ENCODE peak calls at places on chromosomes 16 and 17, in four cellular contexts. One of them, this sample, is unnamed.

GRCh38 chr17:32741381-32741780 is 135.5 kb downstream of the MYO1D start:
- DNase-seq in pancreas: no peak
- DNase-seq in left lung: no peak
- DNase-seq in lung: no peak
- DNase-seq in this sample: no peak

GRCh38 chr16:68284847-68285246 is 20.5 kb downstream of the SLC7A6 start:
- DNase-seq in pancreas: no peak
- DNase-seq in left lung: no peak
- DNase-seq in lung: no peak
- DNase-seq in this sample: no peak

GRCh38 chr16:28125592-28125991 is 62.1 kb upstream of the GSG1L start:
- DNase-seq in pancreas: no peak
- DNase-seq in left lung: no peak
- DNase-seq in lung: no peak
- DNase-seq in this sample: no peak

GRCh38 chr17:35291802-35292201 is 48.9 kb downstream of the SLFN5 start:
- DNase-seq in pancreas: no peak
- DNase-seq in left lung: no peak
- DNase-seq in lung: no peak
- DNase-seq in this sample: no peak

GRCh38 chr17:55433629-55434422 is 12.2 kb upstream of the MMD start:
- DNase-seq in pancreas: no peak
- DNase-seq in left lung: no peak
- DNase-seq in lung: peak
- DNase-seq in this sample: no peak

GRCh38 chr16:3553138-3553923 is 23.9 kb downstream of the NLRC3 start:
- DNase-seq in pancreas: no peak
- DNase-seq in left lung: no peak
- DNase-seq in lung: no peak
- DNase-seq in this sample: no peak

GRCh38 chr17:77834170-77835115 is 124.1 kb upstream of the TNRC6C start:
- DNase-seq in pancreas: no peak
- DNase-seq in left lung: peak
- DNase-seq in lung: peak
- DNase-seq in this sample: no peak

GRCh38 chr16:81737885-81738536 is 41.1 kb upstream of the PLCG2 start:
- DNase-seq in pancreas: peak
- DNase-seq in left lung: peak
- DNase-seq in lung: peak
- DNase-seq in this sample: peak

GRCh38 chr17:1511756-1512321 is 4.6 kb downstream of the INPP5K start:
- DNase-seq in pancreas: no peak
- DNase-seq in left lung: no peak
- DNase-seq in lung: peak
- DNase-seq in this sample: no peak

GRCh38 chr17:70047619-70048018 is 27.4 kb upstream of the KCNJ16 start:
- DNase-seq in pancreas: no peak
- DNase-seq in left lung: no peak
- DNase-seq in lung: no peak
- DNase-seq in this sample: no peak

GRCh38 chr17:42457107-42457787 is 1.4 kb upstream of the ATP6V0A1 start:
- DNase-seq in pancreas: no peak
- DNase-seq in left lung: no peak
- DNase-seq in lung: no peak
- DNase-seq in this sample: no peak

GRCh38 chr17:73998246-73999220 is 204.9 kb upstream of the RPL38 start:
- DNase-seq in pancreas: peak
- DNase-seq in left lung: peak
- DNase-seq in lung: peak
- DNase-seq in this sample: peak

GRCh38 chr17:19702231-19702641 is 14.1 kb downstream of the SLC47A2 start:
- DNase-seq in pancreas: no peak
- DNase-seq in left lung: no peak
- DNase-seq in lung: no peak
- DNase-seq in this sample: peak

GRCh38 chr17:31405941-31406371 is 14.5 kb downstream of the RAB11FIP4 start:
- DNase-seq in pancreas: no peak
- DNase-seq in left lung: no peak
- DNase-seq in lung: no peak
- DNase-seq in this sample: no peak

GRCh38 chr16:66927012-66927436 is 1.7 kb upstream of the RRAD start:
- DNase-seq in pancreas: no peak
- DNase-seq in left lung: peak
- DNase-seq in lung: peak
- DNase-seq in this sample: no peak

GRCh38 chr17:57554826-57555635 is 190.1 kb downstream of the CCDC182 start:
- DNase-seq in pancreas: no peak
- DNase-seq in left lung: no peak
- DNase-seq in lung: no peak
- DNase-seq in this sample: no peak

GRCh38 chr17:80111702-80112470 is 10.5 kb downstream of the GAA start:
- DNase-seq in pancreas: no peak
- DNase-seq in left lung: no peak
- DNase-seq in lung: no peak
- DNase-seq in this sample: peak

GRCh38 chr16:55502801-55503366 is 6.0 kb upstream of the LPCAT2 start:
- DNase-seq in pancreas: peak
- DNase-seq in left lung: peak
- DNase-seq in lung: peak
- DNase-seq in this sample: peak

GRCh38 chr17:9432121-9432866 is 143.3 kb downstream of the STX8 start:
- DNase-seq in pancreas: no peak
- DNase-seq in left lung: no peak
- DNase-seq in lung: no peak
- DNase-seq in this sample: no peak

GRCh38 chr17:17398928-17399926 is 77.6 kb upstream of the MED9 start:
- DNase-seq in pancreas: no peak
- DNase-seq in left lung: no peak
- DNase-seq in lung: no peak
- DNase-seq in this sample: no peak

DNA sequence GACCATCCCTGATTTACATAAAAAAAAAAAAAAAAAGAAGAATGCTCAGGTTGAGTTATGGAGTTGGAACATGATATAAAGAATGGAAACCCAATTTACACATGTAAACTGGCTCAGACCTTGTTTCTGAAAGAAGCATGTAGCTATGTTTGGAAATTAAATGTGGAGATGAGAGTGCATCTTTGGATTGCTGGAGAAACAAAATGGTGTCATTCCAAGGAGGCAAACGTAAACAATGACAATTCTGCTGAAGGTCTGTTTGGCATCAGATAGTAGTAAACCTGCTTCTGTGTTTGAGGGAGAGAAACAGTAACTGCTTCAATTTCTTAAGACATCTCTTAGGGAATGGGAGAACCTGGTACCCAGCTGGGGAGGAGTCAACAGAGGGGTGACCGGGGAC is 23.6 kb downstream of the GPRC5B start:
- DNase-seq in pancreas: no peak
- DNase-seq in left lung: no peak
- DNase-seq in lung: no peak
- DNase-seq in this sample: no peak
- H3K4me3 ChIP-seq in pancreas: no peak
- H3K4me3 ChIP-seq in left lung: no peak
- H3K4me3 ChIP-seq in lung: no peak
- H3K4me3 ChIP-seq in this sample: no peak

GRCh38 chr17:63675607-63676539 is 24.1 kb downstream of the LIMD2 start:
- DNase-seq in pancreas: peak
- DNase-seq in left lung: peak
- DNase-seq in lung: peak
- DNase-seq in this sample: peak
- H3K4me3 ChIP-seq in pancreas: no peak
- H3K4me3 ChIP-seq in left lung: no peak
- H3K4me3 ChIP-seq in lung: no peak
- H3K4me3 ChIP-seq in this sample: no peak

GRCh38 chr17:47916489-47917208 is 20.6 kb downstream of the SP2 start:
- DNase-seq in pancreas: no peak
- DNase-seq in left lung: no peak
- DNase-seq in lung: no peak
- DNase-seq in this sample: no peak

GRCh38 chr17:47917581-47917980 is 21.5 kb downstream of the SP2 start:
- DNase-seq in pancreas: no peak
- DNase-seq in left lung: no peak
- DNase-seq in lung: no peak
- DNase-seq in this sample: no peak

GRCh38 chr17:47914296-47914948 is 18.4 kb downstream of the SP2 start:
- DNase-seq in pancreas: no peak
- DNase-seq in left lung: no peak
- DNase-seq in lung: no peak
- DNase-seq in this sample: no peak

GRCh38 chr17:47915667-47916242 is 19.7 kb downstream of the SP2 start:
- DNase-seq in pancreas: no peak
- DNase-seq in left lung: no peak
- DNase-seq in lung: no peak
- DNase-seq in this sample: no peak

DNA sequence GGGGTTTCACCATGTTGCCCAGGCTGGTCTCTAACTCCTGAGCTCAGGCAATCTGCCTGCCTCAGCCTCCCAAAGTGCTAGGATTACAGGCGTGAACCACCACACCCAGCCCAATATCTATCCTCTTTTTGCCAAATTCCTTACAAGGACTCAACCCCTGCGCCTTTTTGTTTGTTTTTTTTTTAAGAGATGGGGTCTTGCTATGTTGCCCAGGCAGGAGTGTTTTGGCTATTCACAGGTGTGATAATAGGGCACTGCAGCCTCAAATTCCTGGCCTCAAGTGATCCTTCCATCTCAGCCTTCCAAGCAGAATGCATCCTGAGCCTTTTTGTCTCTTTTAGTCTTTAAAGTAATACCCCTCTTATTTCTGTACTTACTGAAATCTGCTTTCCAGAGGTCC is 17.0 kb downstream of the SP2 start:
- DNase-seq in pancreas: no peak
- DNase-seq in left lung: no peak
- DNase-seq in lung: no peak
- DNase-seq in this sample: no peak
- H3K4me3 ChIP-seq in pancreas: no peak
- H3K4me3 ChIP-seq in left lung: no peak
- H3K4me3 ChIP-seq in lung: no peak
- H3K4me3 ChIP-seq in this sample: no peak

GRCh38 chr17:52159810-52160578 is 1.5 kb upstream of the CA10 start:
- DNase-seq in pancreas: no peak
- DNase-seq in left lung: no peak
- DNase-seq in lung: no peak
- DNase-seq in this sample: no peak
- H3K4me3 ChIP-seq in pancreas: no peak
- H3K4me3 ChIP-seq in left lung: no peak
- H3K4me3 ChIP-seq in lung: no peak
- H3K4me3 ChIP-seq in this sample: no peak

DNA sequence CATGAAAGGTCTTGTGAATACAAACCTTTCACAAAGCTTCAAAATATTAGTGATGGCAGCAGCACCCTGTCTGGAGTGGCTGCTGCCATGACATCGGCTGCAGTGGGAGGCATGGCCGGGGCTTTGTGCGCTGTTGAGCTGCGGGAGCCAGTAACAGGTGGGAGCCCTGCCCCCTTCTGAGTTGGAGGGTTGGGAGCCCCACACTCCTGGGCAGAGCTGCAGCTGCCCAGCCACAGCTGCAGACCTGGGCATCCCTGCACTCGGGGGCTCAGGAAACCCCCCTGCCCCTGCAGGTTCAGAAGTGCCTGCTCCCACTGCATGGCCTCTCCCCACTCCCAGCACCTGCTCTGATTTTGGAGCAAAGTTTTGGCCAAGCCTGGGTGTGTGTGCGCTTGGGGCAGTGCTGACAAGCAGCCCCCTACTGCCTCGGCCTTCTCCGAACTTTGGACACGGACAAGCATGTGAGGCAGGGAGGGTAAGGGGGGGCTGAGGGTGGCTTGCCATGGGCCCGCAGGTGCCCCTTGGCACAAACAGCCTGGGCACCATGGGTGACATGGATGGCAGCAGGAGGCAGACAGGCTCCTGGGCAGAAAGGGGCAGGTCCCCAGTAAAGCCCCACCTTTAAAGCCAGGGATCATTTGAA is 42.7 kb downstream of the IST1 start:
- DNase-seq in pancreas: no peak
- DNase-seq in left lung: no peak
- DNase-seq in lung: no peak
- DNase-seq in this sample: no peak
- H3K4me3 ChIP-seq in pancreas: no peak
- H3K4me3 ChIP-seq in left lung: no peak
- H3K4me3 ChIP-seq in lung: no peak
- H3K4me3 ChIP-seq in this sample: no peak